ENCODE peak calls at places on chromosome 15, in eight cellular contexts. One of them, this sample, is unnamed.

GRCh38 chr15:51708013-51708412 is 26.7 kb downstream of the SCG3 start:
- DNase-seq in esophagus squamous epithelium: no peak
- DNase-seq in heart left ventricle: no peak
- DNase-seq in astrocyte: no peak
- DNase-seq in GM23248: peak; percentile 4
- DNase-seq in pancreas: no peak
- DNase-seq in IMR-90: no peak
- DNase-seq in CD8-positive, alpha-beta memory T cell: no peak
- DNase-seq in this sample: no peak

GRCh38 chr15:78225783-78226541 is 8.4 kb downstream of the ACSBG1 start:
- DNase-seq in IMR-90: no peak
- DNase-seq in esophagus squamous epithelium: no peak
- DNase-seq in astrocyte: peak; percentile 32
- DNase-seq in CD8-positive, alpha-beta memory T cell: no peak
- DNase-seq in GM23248: peak; percentile 40
- DNase-seq in heart left ventricle: no peak
- DNase-seq in pancreas: no peak
- DNase-seq in this sample: no peak

GRCh38 chr15:37880009-37880834 is 54.2 kb upstream of the TMCO5A start:
- DNase-seq in astrocyte: peak; percentile 82
- DNase-seq in CD8-positive, alpha-beta memory T cell: no peak
- DNase-seq in IMR-90: peak; percentile 75
- DNase-seq in pancreas: no peak
- DNase-seq in esophagus squamous epithelium: no peak
- DNase-seq in GM23248: peak; percentile 67
- DNase-seq in heart left ventricle: no peak
- DNase-seq in this sample: no peak

GRCh38 chr15:39682366-39682765 is 100.3 kb downstream of the FSIP1 start:
- DNase-seq in IMR-90: no peak
- DNase-seq in heart left ventricle: no peak
- DNase-seq in astrocyte: peak; percentile 40
- DNase-seq in esophagus squamous epithelium: no peak
- DNase-seq in pancreas: no peak
- DNase-seq in GM23248: peak; percentile 38
- DNase-seq in CD8-positive, alpha-beta memory T cell: no peak
- DNase-seq in this sample: no peak

GRCh38 chr15:76932090-76932966 is 779 bp downstream of the RCN2 start:
- DNase-seq in CD8-positive, alpha-beta memory T cell: no peak
- DNase-seq in IMR-90: peak; percentile 6
- DNase-seq in pancreas: no peak
- DNase-seq in esophagus squamous epithelium: no peak
- DNase-seq in astrocyte: no peak
- DNase-seq in GM23248: peak; percentile 49
- DNase-seq in heart left ventricle: no peak
- DNase-seq in this sample: no peak

GRCh38 chr15:48622227-48622626 is 23.3 kb downstream of the FBN1 start:
- DNase-seq in GM23248: peak; percentile 77
- DNase-seq in CD8-positive, alpha-beta memory T cell: no peak
- DNase-seq in heart left ventricle: no peak
- DNase-seq in astrocyte: no peak
- DNase-seq in pancreas: no peak
- DNase-seq in IMR-90: no peak
- DNase-seq in esophagus squamous epithelium: no peak
- DNase-seq in this sample: no peak

GRCh38 chr15:96336045-96336642 is 5.6 kb downstream of the NR2F2 start:
- DNase-seq in GM23248: no peak
- DNase-seq in esophagus squamous epithelium: no peak
- DNase-seq in IMR-90: no peak
- DNase-seq in heart left ventricle: no peak
- DNase-seq in pancreas: no peak
- DNase-seq in astrocyte: no peak
- DNase-seq in CD8-positive, alpha-beta memory T cell: no peak
- DNase-seq in this sample: no peak

GRCh38 chr15:42608110-42608531 is 32.7 kb downstream of the STARD9 start:
- DNase-seq in esophagus squamous epithelium: no peak
- DNase-seq in IMR-90: no peak
- DNase-seq in CD8-positive, alpha-beta memory T cell: peak; percentile 9
- DNase-seq in heart left ventricle: no peak
- DNase-seq in GM23248: no peak
- DNase-seq in astrocyte: peak; percentile 69
- DNase-seq in pancreas: no peak
- DNase-seq in this sample: no peak

GRCh38 chr15:82808634-82809041 is 790 bp upstream of the WHAMM start:
- DNase-seq in astrocyte: no peak
- DNase-seq in IMR-90: no peak
- DNase-seq in esophagus squamous epithelium: no peak
- DNase-seq in heart left ventricle: no peak
- DNase-seq in pancreas: no peak
- DNase-seq in CD8-positive, alpha-beta memory T cell: no peak
- DNase-seq in GM23248: no peak
- DNase-seq in this sample: no peak

GRCh38 chr15:27498700-27499099 is 527.7 kb downstream of the GABRG3 start:
- DNase-seq in pancreas: no peak
- DNase-seq in IMR-90: no peak
- DNase-seq in astrocyte: no peak
- DNase-seq in heart left ventricle: no peak
- DNase-seq in GM23248: no peak
- DNase-seq in CD8-positive, alpha-beta memory T cell: no peak
- DNase-seq in esophagus squamous epithelium: no peak
- DNase-seq in this sample: no peak

GRCh38 chr15:85579011-85579701 is 198.8 kb downstream of the AKAP13 start:
- DNase-seq in astrocyte: no peak
- DNase-seq in pancreas: no peak
- DNase-seq in GM23248: no peak
- DNase-seq in heart left ventricle: peak; percentile 82
- DNase-seq in esophagus squamous epithelium: no peak
- DNase-seq in IMR-90: no peak
- DNase-seq in CD8-positive, alpha-beta memory T cell: no peak
- DNase-seq in this sample: no peak

GRCh38 chr15:58241872-58242271 is 103.7 kb downstream of the AQP9 start:
- DNase-seq in CD8-positive, alpha-beta memory T cell: no peak
- DNase-seq in astrocyte: no peak
- DNase-seq in GM23248: no peak
- DNase-seq in IMR-90: no peak
- DNase-seq in heart left ventricle: no peak
- DNase-seq in esophagus squamous epithelium: no peak
- DNase-seq in pancreas: no peak
- DNase-seq in this sample: no peak

GRCh38 chr15:40754883-40755815 is at the start of gene RMDN3:
- DNase-seq in pancreas: peak; percentile 97
- DNase-seq in heart left ventricle: peak; percentile 94
- DNase-seq in CD8-positive, alpha-beta memory T cell: peak; percentile 91
- DNase-seq in GM23248: peak; percentile 98
- DNase-seq in astrocyte: peak; percentile 75
- DNase-seq in esophagus squamous epithelium: peak; percentile 61
- DNase-seq in IMR-90: peak; percentile 87
- DNase-seq in this sample: peak; percentile 94

GRCh38 chr15:67097893-67098740 is 32.7 kb downstream of the SMAD3 start:
- DNase-seq in astrocyte: peak; percentile 96
- DNase-seq in pancreas: no peak
- DNase-seq in GM23248: peak; percentile 88
- DNase-seq in CD8-positive, alpha-beta memory T cell: no peak
- DNase-seq in heart left ventricle: no peak
- DNase-seq in IMR-90: peak; percentile 52
- DNase-seq in esophagus squamous epithelium: no peak
- DNase-seq in this sample: no peak

DNA sequence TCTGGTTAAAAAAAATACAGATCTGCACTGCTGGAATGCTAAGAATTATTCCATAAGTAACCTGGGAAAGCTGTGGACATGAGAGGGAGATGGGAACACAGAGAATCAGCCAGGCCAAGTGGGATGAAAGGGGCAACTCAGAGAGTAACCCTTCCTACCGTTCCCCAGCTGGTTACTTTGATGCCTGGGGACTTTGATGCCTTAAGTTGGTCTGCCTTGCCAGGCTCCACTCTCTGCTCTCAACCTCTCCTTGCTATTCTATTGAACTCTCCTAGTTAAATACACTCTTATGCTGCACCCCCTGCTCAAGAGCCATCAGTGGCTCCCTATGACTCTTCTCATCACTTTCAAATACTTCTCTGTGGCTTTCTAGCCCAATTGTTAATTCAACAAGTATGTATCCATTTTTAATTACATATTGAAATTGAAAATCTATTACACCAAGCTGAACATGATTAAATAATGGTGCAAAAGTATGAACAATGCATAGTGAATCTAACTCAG is 315.5 kb downstream of the TLE3 start:
- DNase-seq in esophagus squamous epithelium: no peak
- DNase-seq in astrocyte: no peak
- DNase-seq in CD8-positive, alpha-beta memory T cell: no peak
- DNase-seq in pancreas: no peak
- DNase-seq in GM23248: no peak
- DNase-seq in heart left ventricle: no peak
- DNase-seq in IMR-90: no peak
- DNase-seq in this sample: no peak
- H3K27me3 ChIP-seq in esophagus squamous epithelium: no peaks in the 10 kb centered on the region
- H3K27me3 ChIP-seq in astrocyte: no peaks in the 10 kb centered on the region
- H3K27me3 ChIP-seq in CD8-positive, alpha-beta memory T cell: no peaks in the 10 kb centered on the region
- H3K27me3 ChIP-seq in pancreas: no peaks in the 10 kb centered on the region
- H3K27me3 ChIP-seq in GM23248: no peaks in the 10 kb centered on the region
- H3K27me3 ChIP-seq in heart left ventricle: peaks cover 7% of the 10 kb centered on the region
- H3K27me3 ChIP-seq in IMR-90: peaks cover 22% of the 10 kb centered on the region
- H3K27me3 ChIP-seq in this sample: no peaks in the 10 kb centered on the region

GRCh38 chr15:99291643-99292042 is 40.4 kb downstream of the LRRC28 start:
- DNase-seq in heart left ventricle: no peak
- DNase-seq in CD8-positive, alpha-beta memory T cell: no peak
- DNase-seq in IMR-90: no peak
- DNase-seq in GM23248: no peak
- DNase-seq in esophagus squamous epithelium: no peak
- DNase-seq in astrocyte: no peak
- DNase-seq in pancreas: no peak
- DNase-seq in this sample: no peak

GRCh38 chr15:99295840-99296239 is 44.6 kb downstream of the LRRC28 start:
- DNase-seq in IMR-90: no peak
- DNase-seq in pancreas: no peak
- DNase-seq in CD8-positive, alpha-beta memory T cell: no peak
- DNase-seq in heart left ventricle: no peak
- DNase-seq in astrocyte: no peak
- DNase-seq in GM23248: no peak
- DNase-seq in esophagus squamous epithelium: no peak
- DNase-seq in this sample: no peak

GRCh38 chr15:99296386-99296785 is 45.1 kb downstream of the LRRC28 start:
- DNase-seq in GM23248: peak; percentile 13
- DNase-seq in IMR-90: no peak
- DNase-seq in astrocyte: peak; percentile 50
- DNase-seq in pancreas: no peak
- DNase-seq in heart left ventricle: no peak
- DNase-seq in CD8-positive, alpha-beta memory T cell: no peak
- DNase-seq in esophagus squamous epithelium: no peak
- DNase-seq in this sample: no peak
- H3K27ac ChIP-seq in GM23248: no peak overlapping the region
- H3K27ac ChIP-seq in IMR-90: no peak overlapping the region
- H3K27ac ChIP-seq in astrocyte: no peak overlapping the region
- H3K27ac ChIP-seq in pancreas: no peak overlapping the region
- H3K27ac ChIP-seq in heart left ventricle: no peak overlapping the region
- H3K27ac ChIP-seq in CD8-positive, alpha-beta memory T cell: no peak overlapping the region
- H3K27ac ChIP-seq in esophagus squamous epithelium: no peak overlapping the region
- H3K27ac ChIP-seq in this sample: peak overlapping the region; percentile 63

GRCh38 chr15:59993041-59993750 is 10.9 kb upstream of the FOXB1 start:
- DNase-seq in GM23248: no peak
- DNase-seq in astrocyte: no peak
- DNase-seq in IMR-90: no peak
- DNase-seq in esophagus squamous epithelium: no peak
- DNase-seq in heart left ventricle: no peak
- DNase-seq in CD8-positive, alpha-beta memory T cell: no peak
- DNase-seq in pancreas: no peak
- DNase-seq in this sample: no peak
- H3K27me3 ChIP-seq in GM23248: peaks cover 79% of the 10 kb centered on the region
- H3K27me3 ChIP-seq in astrocyte: peaks cover 81% of the 10 kb centered on the region
- H3K27me3 ChIP-seq in IMR-90: peaks cover 58% of the 10 kb centered on the region
- H3K27me3 ChIP-seq in esophagus squamous epithelium: peaks cover 14% of the 10 kb centered on the region
- H3K27me3 ChIP-seq in heart left ventricle: peaks cover 96% of the 10 kb centered on the region
- H3K27me3 ChIP-seq in CD8-positive, alpha-beta memory T cell: peaks cover 54% of the 10 kb centered on the region
- H3K27me3 ChIP-seq in pancreas: peaks cover 17% of the 10 kb centered on the region
- H3K27me3 ChIP-seq in this sample: no peaks in the 10 kb centered on the region

GRCh38 chr15:56640127-56640526 is 93.2 kb downstream of the ZNF280D start:
- DNase-seq in GM23248: no peak
- DNase-seq in astrocyte: no peak
- DNase-seq in esophagus squamous epithelium: no peak
- DNase-seq in CD8-positive, alpha-beta memory T cell: no peak
- DNase-seq in pancreas: no peak
- DNase-seq in heart left ventricle: no peak
- DNase-seq in IMR-90: no peak
- DNase-seq in this sample: no peak

GRCh38 chr15:56640549-56640948 is 92.8 kb downstream of the ZNF280D start:
- DNase-seq in IMR-90: peak; percentile 6
- DNase-seq in esophagus squamous epithelium: no peak
- DNase-seq in GM23248: no peak
- DNase-seq in CD8-positive, alpha-beta memory T cell: no peak
- DNase-seq in heart left ventricle: no peak
- DNase-seq in astrocyte: no peak
- DNase-seq in pancreas: no peak
- DNase-seq in this sample: no peak
- H3K27ac ChIP-seq in IMR-90: peak overlapping the region; percentile 71
- H3K27ac ChIP-seq in esophagus squamous epithelium: no peak overlapping the region
- H3K27ac ChIP-seq in GM23248: no peak overlapping the region
- H3K27ac ChIP-seq in CD8-positive, alpha-beta memory T cell: no peak overlapping the region
- H3K27ac ChIP-seq in heart left ventricle: no peak overlapping the region
- H3K27ac ChIP-seq in astrocyte: no peak overlapping the region
- H3K27ac ChIP-seq in pancreas: no peak overlapping the region
- H3K27ac ChIP-seq in this sample: no peak overlapping the region

GRCh38 chr15:94579261-94579660 is 347.9 kb downstream of the MCTP2 start:
- DNase-seq in CD8-positive, alpha-beta memory T cell: no peak
- DNase-seq in astrocyte: no peak
- DNase-seq in IMR-90: no peak
- DNase-seq in GM23248: no peak
- DNase-seq in heart left ventricle: no peak
- DNase-seq in esophagus squamous epithelium: no peak
- DNase-seq in pancreas: no peak
- DNase-seq in this sample: no peak
- H3K27me3 ChIP-seq in CD8-positive, alpha-beta memory T cell: peaks cover 24% of the 10 kb centered on the region
- H3K27me3 ChIP-seq in astrocyte: no peaks in the 10 kb centered on the region
- H3K27me3 ChIP-seq in IMR-90: no peaks in the 10 kb centered on the region
- H3K27me3 ChIP-seq in GM23248: no peaks in the 10 kb centered on the region
- H3K27me3 ChIP-seq in heart left ventricle: peaks cover 30% of the 10 kb centered on the region
- H3K27me3 ChIP-seq in esophagus squamous epithelium: no peaks in the 10 kb centered on the region
- H3K27me3 ChIP-seq in pancreas: no peaks in the 10 kb centered on the region
- H3K27me3 ChIP-seq in this sample: no peaks in the 10 kb centered on the region

GRCh38 chr15:72797338-72797689 is 13.8 kb upstream of the ADPGK start:
- DNase-seq in IMR-90: no peak
- DNase-seq in CD8-positive, alpha-beta memory T cell: no peak
- DNase-seq in heart left ventricle: no peak
- DNase-seq in pancreas: no peak
- DNase-seq in esophagus squamous epithelium: no peak
- DNase-seq in astrocyte: no peak
- DNase-seq in GM23248: no peak
- DNase-seq in this sample: no peak

GRCh38 chr15:72797834-72798233 is 14.3 kb upstream of the ADPGK start:
- DNase-seq in IMR-90: no peak
- DNase-seq in GM23248: no peak
- DNase-seq in astrocyte: no peak
- DNase-seq in heart left ventricle: no peak
- DNase-seq in pancreas: no peak
- DNase-seq in CD8-positive, alpha-beta memory T cell: no peak
- DNase-seq in esophagus squamous epithelium: no peak
- DNase-seq in this sample: no peak

GRCh38 chr15:72796515-72797337 is 13.2 kb upstream of the ADPGK start:
- DNase-seq in IMR-90: peak; percentile 16
- DNase-seq in pancreas: peak; percentile 74
- DNase-seq in esophagus squamous epithelium: no peak
- DNase-seq in GM23248: peak; percentile 75
- DNase-seq in CD8-positive, alpha-beta memory T cell: peak; percentile 35
- DNase-seq in heart left ventricle: peak; percentile 73
- DNase-seq in astrocyte: no peak
- DNase-seq in this sample: peak; percentile 58

GRCh38 chr15:72800819-72801481 is 17.4 kb upstream of the ADPGK start:
- DNase-seq in GM23248: peak; percentile 49
- DNase-seq in pancreas: no peak
- DNase-seq in IMR-90: peak; percentile 65
- DNase-seq in esophagus squamous epithelium: no peak
- DNase-seq in CD8-positive, alpha-beta memory T cell: no peak
- DNase-seq in heart left ventricle: no peak
- DNase-seq in astrocyte: no peak
- DNase-seq in this sample: no peak

GRCh38 chr15:72796210-72796514 is 12.6 kb upstream of the ADPGK start:
- DNase-seq in astrocyte: peak; percentile 12
- DNase-seq in esophagus squamous epithelium: no peak
- DNase-seq in pancreas: no peak
- DNase-seq in CD8-positive, alpha-beta memory T cell: no peak
- DNase-seq in GM23248: peak; percentile 48
- DNase-seq in IMR-90: no peak
- DNase-seq in heart left ventricle: no peak
- DNase-seq in this sample: no peak
- H3K27ac ChIP-seq in astrocyte: no peak overlapping the region
- H3K27ac ChIP-seq in esophagus squamous epithelium: no peak overlapping the region
- H3K27ac ChIP-seq in pancreas: no peak overlapping the region
- H3K27ac ChIP-seq in CD8-positive, alpha-beta memory T cell: no peak overlapping the region
- H3K27ac ChIP-seq in GM23248: no peak overlapping the region
- H3K27ac ChIP-seq in IMR-90: no peak overlapping the region
- H3K27ac ChIP-seq in heart left ventricle: no peak overlapping the region
- H3K27ac ChIP-seq in this sample: no peak overlapping the region